ENCODE peak calls at places on chromosomes 12 and 14, in six cellular contexts. X is lower lobe of right lung, R is pancreas, J is heart right ventricle, Z is fibroblast of lung, Y is spleen. U is an unnamed sample. For H3K36me3, the result is how much of the 10 kb centered on the place peaks cover.

GRCh38 chr14:39006721-39007410 is 96.2 kb downstream of the SEC23A start:
- DNase-seq in X (no peak), Y (no peak), J (no peak), R (no peak), Z (peak), U (no peak)

GRCh38 chr12:92442782-92443181 is 260.0 kb upstream of the PLEKHG7 start:
- DNase-seq in X (no peak), J (no peak), Z (peak), Y (no peak), R (no peak), U (no peak)

GRCh38 chr14:32722631-32723183 is 216.0 kb upstream of the NPAS3 start:
- DNase-seq in Y (peak), X (no peak), Z (no peak), R (no peak), J (no peak), U (peak)

GRCh38 chr12:76927170-76927784 is 48.5 kb upstream of the CSRP2 start:
- DNase-seq in Z (peak), X (no peak), J (no peak), Y (no peak), R (no peak), U (no peak)

GRCh38 chr14:93536945-93537344 is 106.2 kb downstream of the UNC79 start:
- DNase-seq in Z (no peak), X (no peak), Y (no peak), J (no peak), R (no peak), U (no peak)

GRCh38 chr12:26629864-26630263 is 203.1 kb downstream of the ITPR2 start:
- DNase-seq in Z (peak), J (no peak), X (no peak), Y (no peak), R (no peak), U (no peak)

GRCh38 chr14:83909507-83909906 is 1620.4 kb upstream of the FLRT2 start:
- DNase-seq in Y (no peak), J (no peak), Z (no peak), R (no peak), X (no peak), U (no peak)

GRCh38 chr14:88204221-88204620 is 118.8 kb downstream of the KCNK10 start:
- DNase-seq in Z (no peak), J (no peak), R (no peak), X (no peak), Y (no peak), U (no peak)

GRCh38 chr12:52010152-52010622 is 3.4 kb downstream of the TAMALIN start:
- DNase-seq in Y (peak), Z (peak), X (peak), J (peak), R (no peak), U (peak)

GRCh38 chr14:95189400-95190162 is 32.3 kb upstream of the DICER1 start:
- DNase-seq in Y (no peak), X (no peak), Z (no peak), J (no peak), R (no peak), U (no peak)

GRCh38 chr12:70774055-70774454 is 136.8 kb upstream of the PTPRB start:
- DNase-seq in X (no peak), Y (no peak), J (no peak), Z (peak), R (no peak), U (no peak)

GRCh38 chr14:59100203-59100602 is 88.3 kb upstream of the DAAM1 start:
- DNase-seq in J (no peak), R (no peak), Y (no peak), Z (no peak), X (no peak), U (no peak)

GRCh38 chr12:32921397-32921796 is 24.8 kb upstream of the PKP2 start:
- DNase-seq in X (no peak), Z (no peak), J (no peak), R (no peak), Y (no peak), U (no peak)

GRCh38 chr12:16939871-16940306 is 333.9 kb upstream of the LMO3 start:
- DNase-seq in Z (peak), J (no peak), X (peak), R (no peak), Y (no peak), U (peak)

GRCh38 chr12:48263617-48264016 is 60.5 kb upstream of the OR10AD1 start:
- DNase-seq in J (no peak), R (no peak), X (no peak), Z (no peak), Y (no peak), U (no peak)

GRCh38 chr12:22835431-22835830 is 210.5 kb downstream of the ETNK1 start:
- DNase-seq in J (no peak), X (no peak), Y (no peak), Z (no peak), R (no peak), U (no peak)

GRCh38 chr14:95346820-95347219 is 27.1 kb upstream of the CLMN start:
- DNase-seq in X (no peak), Z (no peak), Y (no peak), J (no peak), R (no peak), U (no peak)

GRCh38 chr12:116456307-116456641 is 102.9 kb upstream of the MAP1LC3B2 start:
- DNase-seq in X (no peak), R (no peak), Y (peak), Z (no peak), J (no peak), U (no peak)

GRCh38 chr14:34361504-34362011 is 100.5 kb downstream of the SPTSSA start:
- DNase-seq in R (no peak), J (no peak), Z (peak), X (no peak), Y (no peak), U (no peak)

GRCh38 chr12:110355080-110355479 is 48.4 kb downstream of the ANAPC7 start:
- DNase-seq in X (no peak), Y (no peak), Z (no peak), R (no peak), J (no peak), U (no peak)

GRCh38 chr14:59377485-59377884 is 87.7 kb downstream of the GPR135 start:
- DNase-seq in Z (peak), J (no peak), Y (no peak), R (no peak), X (no peak), U (no peak)

GRCh38 chr12:95487024-95487423 is 13.1 kb downstream of the METAP2 start:
- DNase-seq in Z (peak), J (no peak), X (no peak), R (no peak), Y (no peak), U (no peak)
- H3K27ac ChIP-seq in Z (no peak), J (no peak), X (no peak), R (no peak), Y (no peak), U (no peak)

DNA sequence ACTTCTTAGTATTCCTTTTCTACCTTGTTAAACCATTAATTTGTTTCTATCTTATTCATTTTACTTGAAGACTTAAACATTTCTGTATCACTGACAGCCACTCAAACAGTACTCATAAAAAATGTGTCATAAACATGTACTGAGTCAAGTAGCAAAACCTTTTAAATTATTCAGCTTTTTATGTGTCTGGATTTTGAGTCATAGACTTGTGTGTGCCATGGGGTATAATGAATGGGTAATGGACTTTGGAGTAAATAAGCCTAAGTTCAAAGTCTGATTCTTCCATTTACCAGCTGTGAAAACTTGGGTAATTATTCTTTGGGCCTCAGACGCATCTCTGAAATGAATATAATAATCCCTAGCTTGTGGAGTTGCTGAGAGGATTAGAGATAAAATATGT is 199.0 kb downstream of the RAD51B start:
- DNase-seq in R (no peak), J (no peak), Z (no peak), X (no peak), Y (no peak), U (no peak)
- H3K4me3 ChIP-seq in R (no peak), J (no peak), Z (no peak), X (no peak), Y (no peak), U (no peak)

GRCh38 chr14:24121210-24121609 is 6.5 kb upstream of the NRL start:
- DNase-seq in R (no peak), X (no peak), J (no peak), Y (peak), Z (no peak), U (no peak)
- H3K36me3 ChIP-seq in R (under half), X (half or more), J (half or more), Y (under half), Z (under half), U (half or more)

GRCh38 chr14:61469771-61470170 is 148.4 kb downstream of the PRKCH start:
- DNase-seq in Y (no peak), R (no peak), Z (no peak), J (no peak), X (no peak), U (no peak)
- H3K27ac ChIP-seq in Y (peak), R (no peak), Z (peak), J (peak), X (no peak), U (no peak)

U was measured in upper lobe of right lung.